ENCODE peak calls at places on chromosomes 2 and 18, in seven cellular contexts. Y, B, O, Z, E, J and X are unnamed samples.

GRCh38 chr2:241177526-241177925 is 11.0 kb upstream of the ANO7 start:
- DNase-seq in Z (no peak), O (no peak), Y (no peak), B (no peak), J (no peak), E (no peak), X (no peak)

GRCh38 chr2:96089356-96090180 is 26.8 kb downstream of the ADRA2B start:
- DNase-seq in B (no peak), Y (peak; percentile 28), O (peak; percentile 2), J (no peak), E (no peak), Z (no peak), X (no peak)

GRCh38 chr2:9630001-9630749 is 622 bp downstream of the YWHAQ start:
- DNase-seq in Y (peak; percentile 61), Z (peak; percentile 87), E (no peak), J (peak; percentile 68), B (peak; percentile 77), O (peak; percentile 78), X (peak; percentile 54)

GRCh38 chr2:100013892-100014677 is 128.3 kb downstream of the AFF3 start:
- DNase-seq in B (peak; percentile 97), Z (peak; percentile 78), Y (no peak), E (peak; percentile 89), O (no peak), J (no peak), X (peak; percentile 92)

GRCh38 chr2:27494944-27495554 is at the start of gene FNDC4:
- DNase-seq in B (peak; percentile 40), Z (no peak), Y (no peak), J (peak; percentile 15), O (peak; percentile 35), E (no peak), X (no peak)

GRCh38 chr18:48021273-48021914 is 90.9 kb upstream of the SMAD2 start:
- DNase-seq in E (peak; percentile 24), J (no peak), Y (no peak), Z (peak; percentile 53), O (no peak), B (no peak), X (no peak)

GRCh38 chr2:206531996-206532543 is 88.7 kb downstream of the ADAM23 start:
- DNase-seq in O (no peak), B (no peak), E (no peak), Z (no peak), J (no peak), Y (no peak), X (peak; percentile 43)

GRCh38 chr2:75320893-75321292 is 121.6 kb upstream of the TACR1 start:
- DNase-seq in Y (no peak), E (no peak), Z (no peak), J (no peak), O (no peak), B (no peak), X (no peak)

GRCh38 chr2:86672027-86672545 is 48.0 kb upstream of the RMND5A start:
- DNase-seq in Z (no peak), O (no peak), E (no peak), J (no peak), Y (no peak), B (no peak), X (no peak)

GRCh38 chr18:6279308-6279707 is 135.4 kb downstream of the L3MBTL4 start:
- DNase-seq in B (no peak), J (no peak), O (no peak), Y (no peak), E (no peak), Z (no peak), X (no peak)

GRCh38 chr2:65579506-65580235 is 147.3 kb upstream of the SPRED2 start:
- DNase-seq in O (no peak), Z (no peak), J (no peak), B (no peak), Y (no peak), E (no peak), X (no peak)

GRCh38 chr18:51588616-51589015 is 391.1 kb upstream of the MEX3C start:
- DNase-seq in J (no peak), Z (no peak), E (no peak), B (no peak), O (no peak), Y (no peak), X (no peak)

GRCh38 chr18:361941-362913 is 94.4 kb upstream of the THOC1 start:
- DNase-seq in Y (no peak), J (no peak), Z (peak; percentile 76), B (peak; percentile 99), E (no peak), O (peak; percentile 33), X (peak; percentile 99)

GRCh38 chr18:394997-395383 is 105.5 kb downstream of the COLEC12 start:
- DNase-seq in B (peak; percentile 88), J (no peak), Y (peak; percentile 23), Z (no peak), E (peak; percentile 57), O (no peak), X (peak; percentile 93)

GRCh38 chr2:10931710-10932255 is 20.0 kb downstream of the KCNF1 start:
- DNase-seq in O (no peak), B (peak; percentile 60), Y (no peak), J (no peak), Z (no peak), E (peak; percentile 5), X (peak; percentile 98)

GRCh38 chr2:158411748-158412147 is 44.8 kb downstream of the CCDC148 start:
- DNase-seq in J (no peak), B (no peak), O (no peak), Y (no peak), E (no peak), Z (no peak), X (no peak)

GRCh38 chr2:131016826-131017596 is 76.2 kb downstream of the FAM168B start:
- DNase-seq in B (peak; percentile 54), Z (no peak), E (peak; percentile 92), Y (no peak), J (no peak), O (no peak), X (peak; percentile 60)

GRCh38 chr2:143152219-143152618 is 23.0 kb downstream of the ARHGAP15 start:
- DNase-seq in E (no peak), Y (no peak), J (no peak), Z (no peak), O (no peak), B (no peak), X (no peak)